ENCODE peak calls at places on chromosomes 7 and 10, in six cellular contexts. K is cardiac septum, X is Caco-2, Z is NCI-H446 treated with DMSO at 0.1 percent for 48 hours, V is nucleus accumbens, H is IMR-90. B is an unnamed sample.

GRCh38 chr10:15485027-15485426 is 113.9 kb upstream of the FAM171A1 start:
- DNase-seq in K (no peak), X (no peak), Z (no peak), V (no peak), H (no peak), B (no peak)

GRCh38 chr7:2936301-2936700 is 92.2 kb upstream of the GNA12 start:
- DNase-seq in K (peak; percentile 24), X (no peak), Z (no peak), V (no peak), H (no peak), B (no peak)

GRCh38 chr7:1858435-1859265 is 188.6 kb downstream of the ELFN1 start:
- DNase-seq in K (no peak), X (no peak), Z (no peak), V (no peak), H (no peak), B (no peak)

GRCh38 chr10:11793762-11794479 is 29.2 kb upstream of the PROSER2 start:
- DNase-seq in K (no peak), X (peak; percentile 98), Z (no peak), V (no peak), H (peak; percentile 80), B (no peak)

GRCh38 chr7:137625197-137625596 is 221.6 kb downstream of the DGKI start:
- DNase-seq in K (no peak), X (no peak), Z (no peak), V (no peak), H (peak; percentile 10), B (no peak)

GRCh38 chr10:31999261-31999660 is 57.0 kb downstream of the KIF5B start:
- DNase-seq in K (no peak), X (no peak), Z (no peak), V (no peak), H (no peak), B (no peak)

GRCh38 chr10:58179238-58179637 is 88.5 kb downstream of the IPMK start:
- DNase-seq in K (no peak), X (no peak), Z (no peak), V (no peak), H (peak; percentile 11), B (no peak)

GRCh38 chr10:107487284-107487683 is 322.8 kb upstream of the SORCS1 start:
- DNase-seq in K (no peak), X (no peak), Z (no peak), V (no peak), H (no peak), B (no peak)

GRCh38 chr10:55283041-55283440 is 482.0 kb upstream of the PCDH15 start:
- DNase-seq in K (no peak), X (no peak), Z (no peak), V (no peak), H (no peak), B (no peak)

GRCh38 chr10:58266826-58267712 is 625 bp downstream of the IPMK start:
- DNase-seq in K (peak; percentile 86), X (peak; percentile 58), Z (no peak), V (peak; percentile 58), H (peak; percentile 59), B (peak; percentile 16)

GRCh38 chr10:114507449-114507848 is 103.1 kb upstream of the AFAP1L2 start:
- DNase-seq in K (no peak), X (no peak), Z (no peak), V (no peak), H (no peak), B (peak; percentile 81)

GRCh38 chr7:155410436-155410835 is 47.5 kb upstream of the EN2 start:
- DNase-seq in K (no peak), X (no peak), Z (no peak), V (no peak), H (no peak), B (no peak)

GRCh38 chr7:124284937-124285336 is 252.1 kb upstream of the TMEM229A start:
- DNase-seq in K (no peak), X (no peak), Z (no peak), V (no peak), H (no peak), B (no peak)

GRCh38 chr10:68564712-68565111 is 4.6 kb downstream of the TET1 start:
- DNase-seq in K (no peak), X (no peak), Z (no peak), V (no peak), H (no peak), B (no peak)

GRCh38 chr7:95582578-95583293 is 13.6 kb downstream of the PDK4 start:
- DNase-seq in K (no peak), X (no peak), Z (no peak), V (no peak), H (no peak), B (no peak)

GRCh38 chr10:77899080-77899477 is 27.5 kb downstream of the DLG5 start:
- DNase-seq in K (no peak), X (no peak), Z (no peak), V (no peak), H (peak; percentile 51), B (no peak)

GRCh38 chr10:90319188-90319914 is 538.5 kb downstream of the HTR7 start:
- DNase-seq in K (no peak), X (peak; percentile 36), Z (peak; percentile 75), V (no peak), H (peak; percentile 94), B (no peak)

GRCh38 chr7:1555046-1555812 is 776 bp downstream of the TMEM184A start:
- DNase-seq in K (no peak), X (peak; percentile 96), Z (no peak), V (no peak), H (peak; percentile 89), B (no peak)

GRCh38 chr7:99926351-99926750 is 3.1 kb downstream of the GJC3 start:
- DNase-seq in K (no peak), X (no peak), Z (no peak), V (no peak), H (no peak), B (no peak)

GRCh38 chr7:30032310-30033125 is 4.3 kb downstream of the PLEKHA8 start:
- DNase-seq in K (no peak), X (no peak), Z (no peak), V (no peak), H (peak; percentile 82), B (no peak)

GRCh38 chr10:62079885-62080559 is 178.5 kb downstream of the ARID5B start:
- DNase-seq in K (no peak), X (no peak), Z (no peak), V (no peak), H (no peak), B (no peak)

GRCh38 chr7:126727930-126728331 is 524.8 kb downstream of the GRM8 start:
- DNase-seq in K (no peak), X (no peak), Z (no peak), V (no peak), H (no peak), B (no peak)

GRCh38 chr10:122588381-122588780 is 27.8 kb downstream of the DMBT1 start:
- DNase-seq in K (no peak), X (no peak), Z (no peak), V (no peak), H (no peak), B (no peak)

GRCh38 chr7:66682350-66683093 is 53.8 kb downstream of the KCTD7 start:
- DNase-seq in K (no peak), X (no peak), Z (no peak), V (no peak), H (peak; percentile 64), B (no peak)

GRCh38 chr10:95531041-95531809 is 29.9 kb downstream of the SORBS1 start:
- DNase-seq in K (no peak), X (no peak), Z (no peak), V (no peak), H (no peak), B (no peak)

GRCh38 chr7:106779877-106780276 is 85.2 kb upstream of the PIK3CG start:
- DNase-seq in K (no peak), X (peak; percentile 82), Z (no peak), V (no peak), H (no peak), B (no peak)

GRCh38 chr7:27210441-27211083 is 10.7 kb upstream of the HOXA13 start:
- DNase-seq in K (peak; percentile 73), X (peak; percentile 74), Z (no peak), V (peak; percentile 33), H (peak; percentile 32), B (peak; percentile 45)

GRCh38 chr7:119963654-119964053 is 309.3 kb upstream of the KCND2 start:
- DNase-seq in K (no peak), X (no peak), Z (no peak), V (no peak), H (no peak), B (no peak)

GRCh38 chr7:140596751-140597424 is 43.7 kb downstream of the DENND2A start:
- DNase-seq in K (no peak), X (no peak), Z (no peak), V (no peak), H (peak; percentile 79), B (no peak)

GRCh38 chr7:51013861-51014511 is 231.3 kb upstream of the GRB10 start:
- DNase-seq in K (peak; percentile 67), X (no peak), Z (no peak), V (no peak), H (no peak), B (no peak)

GRCh38 chr7:99752354-99752753 is 17.4 kb upstream of the CYP3A7 start:
- DNase-seq in K (no peak), X (peak; percentile 40), Z (no peak), V (no peak), H (peak; percentile 17), B (no peak)

GRCh38 chr10:60238408-60239100 is 151.1 kb downstream of the ANK3 start:
- DNase-seq in K (no peak), X (peak; percentile 68), Z (peak; percentile 4), V (no peak), H (peak; percentile 70), B (peak; percentile 39)

GRCh38 chr10:115773832-115774231 is 499.2 kb downstream of the GFRA1 start:
- DNase-seq in K (no peak), X (no peak), Z (no peak), V (no peak), H (no peak), B (no peak)

GRCh38 chr7:45180084-45180986 is 22.7 kb downstream of the RAMP3 start:
- DNase-seq in K (peak; percentile 55), X (peak; percentile 18), Z (no peak), V (no peak), H (no peak), B (no peak)

B was measured in cerebellum.